ENCODE peak calls at places on chromosomes 4 and X, in ten cellular contexts. One of them, this sample, is unnamed.

GRCh38 chr4:43682551-43682950 is 766.1 kb downstream of the KCTD8 start:
- DNase-seq in CD8-positive, alpha-beta memory T cell: no peak
- DNase-seq in activated T-helper 1 cell treated with Interleukin-2 at 50 U/mL for 16 hours: no peak
- DNase-seq in HT1080: peak; percentile 66
- DNase-seq in MV-4-11: no peak
- DNase-seq in M059J: peak; percentile 4
- DNase-seq in NCI-H1092 treated with DMSO at 0.1 percent for 48 hours: no peak
- DNase-seq in iris pigment epithelial cell: no peak
- DNase-seq in H7: no peak
- DNase-seq in foreskin fibroblast: no peak
- DNase-seq in this sample: peak; percentile 21

GRCh38 chr4:77921701-77922100 is 59.1 kb downstream of the MRPL1 start:
- DNase-seq in CD8-positive, alpha-beta memory T cell: no peak
- DNase-seq in activated T-helper 1 cell treated with Interleukin-2 at 50 U/mL for 16 hours: no peak
- DNase-seq in HT1080: peak; percentile 95
- DNase-seq in MV-4-11: peak; percentile 45
- DNase-seq in M059J: peak; percentile 84
- DNase-seq in NCI-H1092 treated with DMSO at 0.1 percent for 48 hours: no peak
- DNase-seq in iris pigment epithelial cell: peak; percentile 91
- DNase-seq in H7: no peak
- DNase-seq in foreskin fibroblast: peak; percentile 93
- DNase-seq in this sample: peak; percentile 64

GRCh38 chr4:142845293-142846070 is 619 bp downstream of the INPP4B start:
- DNase-seq in CD8-positive, alpha-beta memory T cell: peak; percentile 8
- DNase-seq in activated T-helper 1 cell treated with Interleukin-2 at 50 U/mL for 16 hours: no peak
- DNase-seq in HT1080: no peak
- DNase-seq in MV-4-11: no peak
- DNase-seq in M059J: peak; percentile 27
- DNase-seq in NCI-H1092 treated with DMSO at 0.1 percent for 48 hours: no peak
- DNase-seq in iris pigment epithelial cell: peak; percentile 8
- DNase-seq in H7: peak; percentile 37
- DNase-seq in foreskin fibroblast: peak; percentile 47
- DNase-seq in this sample: peak; percentile 26

GRCh38 chrX:73577368-73577767 is 14.4 kb downstream of the CHIC1 start:
- DNase-seq in CD8-positive, alpha-beta memory T cell: no peak
- DNase-seq in activated T-helper 1 cell treated with Interleukin-2 at 50 U/mL for 16 hours: no peak
- DNase-seq in HT1080: peak; percentile 79
- DNase-seq in MV-4-11: no peak
- DNase-seq in M059J: peak; percentile 99
- DNase-seq in NCI-H1092 treated with DMSO at 0.1 percent for 48 hours: no peak
- DNase-seq in iris pigment epithelial cell: peak; percentile 80
- DNase-seq in H7: no peak
- DNase-seq in foreskin fibroblast: peak; percentile 78
- DNase-seq in this sample: no peak

GRCh38 chr4:1348014-1348513 is 1.1 kb downstream of the UVSSA start:
- DNase-seq in CD8-positive, alpha-beta memory T cell: no peak
- DNase-seq in activated T-helper 1 cell treated with Interleukin-2 at 50 U/mL for 16 hours: no peak
- DNase-seq in HT1080: no peak
- DNase-seq in MV-4-11: no peak
- DNase-seq in M059J: no peak
- DNase-seq in NCI-H1092 treated with DMSO at 0.1 percent for 48 hours: no peak
- DNase-seq in iris pigment epithelial cell: no peak
- DNase-seq in H7: no peak
- DNase-seq in foreskin fibroblast: no peak
- DNase-seq in this sample: no peak

GRCh38 chr4:148634476-148634875 is 192.3 kb upstream of the NR3C2 start:
- DNase-seq in CD8-positive, alpha-beta memory T cell: no peak
- DNase-seq in activated T-helper 1 cell treated with Interleukin-2 at 50 U/mL for 16 hours: no peak
- DNase-seq in HT1080: peak; percentile 64
- DNase-seq in MV-4-11: no peak
- DNase-seq in M059J: peak; percentile 35
- DNase-seq in NCI-H1092 treated with DMSO at 0.1 percent for 48 hours: no peak
- DNase-seq in iris pigment epithelial cell: peak; percentile 11
- DNase-seq in H7: no peak
- DNase-seq in foreskin fibroblast: no peak
- DNase-seq in this sample: no peak

GRCh38 chr4:63505714-63506460 is 903.4 kb downstream of the TECRL start:
- DNase-seq in CD8-positive, alpha-beta memory T cell: no peak
- DNase-seq in activated T-helper 1 cell treated with Interleukin-2 at 50 U/mL for 16 hours: no peak
- DNase-seq in HT1080: no peak
- DNase-seq in MV-4-11: peak; percentile 80
- DNase-seq in M059J: no peak
- DNase-seq in NCI-H1092 treated with DMSO at 0.1 percent for 48 hours: no peak
- DNase-seq in iris pigment epithelial cell: no peak
- DNase-seq in H7: no peak
- DNase-seq in foreskin fibroblast: no peak
- DNase-seq in this sample: no peak

GRCh38 chrX:372856-373640 is 13.7 kb downstream of the PPP2R3B start:
- DNase-seq in CD8-positive, alpha-beta memory T cell: no peak
- DNase-seq in activated T-helper 1 cell treated with Interleukin-2 at 50 U/mL for 16 hours: no peak
- DNase-seq in HT1080: no peak
- DNase-seq in MV-4-11: no peak
- DNase-seq in M059J: no peak
- DNase-seq in NCI-H1092 treated with DMSO at 0.1 percent for 48 hours: no peak
- DNase-seq in iris pigment epithelial cell: peak; percentile 59
- DNase-seq in H7: peak; percentile 76
- DNase-seq in foreskin fibroblast: peak; percentile 48
- DNase-seq in this sample: no peak

GRCh38 chrX:275967-276587 is 5.1 kb upstream of the PLCXD1 start:
- DNase-seq in CD8-positive, alpha-beta memory T cell: peak; percentile 33
- DNase-seq in activated T-helper 1 cell treated with Interleukin-2 at 50 U/mL for 16 hours: no peak
- DNase-seq in HT1080: no peak
- DNase-seq in MV-4-11: no peak
- DNase-seq in M059J: peak; percentile 70
- DNase-seq in NCI-H1092 treated with DMSO at 0.1 percent for 48 hours: no peak
- DNase-seq in iris pigment epithelial cell: no peak
- DNase-seq in H7: peak; percentile 94
- DNase-seq in foreskin fibroblast: peak; percentile 76
- DNase-seq in this sample: peak; percentile 97

GRCh38 chr4:1512081-1512737 is 106.0 kb upstream of the NKX1-1 start:
- DNase-seq in CD8-positive, alpha-beta memory T cell: no peak
- DNase-seq in activated T-helper 1 cell treated with Interleukin-2 at 50 U/mL for 16 hours: no peak
- DNase-seq in HT1080: no peak
- DNase-seq in MV-4-11: no peak
- DNase-seq in M059J: no peak
- DNase-seq in NCI-H1092 treated with DMSO at 0.1 percent for 48 hours: no peak
- DNase-seq in iris pigment epithelial cell: no peak
- DNase-seq in H7: no peak
- DNase-seq in foreskin fibroblast: no peak
- DNase-seq in this sample: no peak

GRCh38 chrX:106401965-106402559 is 209.7 kb upstream of the RADX start:
- DNase-seq in CD8-positive, alpha-beta memory T cell: no peak
- DNase-seq in activated T-helper 1 cell treated with Interleukin-2 at 50 U/mL for 16 hours: no peak
- DNase-seq in HT1080: no peak
- DNase-seq in MV-4-11: no peak
- DNase-seq in M059J: no peak
- DNase-seq in NCI-H1092 treated with DMSO at 0.1 percent for 48 hours: no peak
- DNase-seq in iris pigment epithelial cell: no peak
- DNase-seq in H7: no peak
- DNase-seq in foreskin fibroblast: no peak
- DNase-seq in this sample: no peak

GRCh38 chr4:165944900-165945299 is 71.9 kb downstream of the TLL1 start:
- DNase-seq in CD8-positive, alpha-beta memory T cell: no peak
- DNase-seq in activated T-helper 1 cell treated with Interleukin-2 at 50 U/mL for 16 hours: no peak
- DNase-seq in HT1080: no peak
- DNase-seq in MV-4-11: no peak
- DNase-seq in M059J: no peak
- DNase-seq in NCI-H1092 treated with DMSO at 0.1 percent for 48 hours: no peak
- DNase-seq in iris pigment epithelial cell: no peak
- DNase-seq in H7: no peak
- DNase-seq in foreskin fibroblast: no peak
- DNase-seq in this sample: no peak

GRCh38 chrX:103098488-103098887 is 5.5 kb upstream of the NXF3 start:
- DNase-seq in CD8-positive, alpha-beta memory T cell: no peak
- DNase-seq in activated T-helper 1 cell treated with Interleukin-2 at 50 U/mL for 16 hours: no peak
- DNase-seq in HT1080: no peak
- DNase-seq in MV-4-11: no peak
- DNase-seq in M059J: no peak
- DNase-seq in NCI-H1092 treated with DMSO at 0.1 percent for 48 hours: no peak
- DNase-seq in iris pigment epithelial cell: no peak
- DNase-seq in H7: no peak
- DNase-seq in foreskin fibroblast: no peak
- DNase-seq in this sample: no peak

GRCh38 chr4:119136541-119136940 is 909 bp downstream of the MYOZ2 start:
- DNase-seq in CD8-positive, alpha-beta memory T cell: no peak
- DNase-seq in activated T-helper 1 cell treated with Interleukin-2 at 50 U/mL for 16 hours: no peak
- DNase-seq in HT1080: no peak
- DNase-seq in MV-4-11: peak; percentile 3
- DNase-seq in M059J: no peak
- DNase-seq in NCI-H1092 treated with DMSO at 0.1 percent for 48 hours: no peak
- DNase-seq in iris pigment epithelial cell: peak; percentile 74
- DNase-seq in H7: no peak
- DNase-seq in foreskin fibroblast: peak; percentile 65
- DNase-seq in this sample: no peak

GRCh38 chr4:95362906-95363578 is 185.7 kb downstream of the UNC5C start:
- DNase-seq in CD8-positive, alpha-beta memory T cell: no peak
- DNase-seq in activated T-helper 1 cell treated with Interleukin-2 at 50 U/mL for 16 hours: no peak
- DNase-seq in HT1080: peak; percentile 8
- DNase-seq in MV-4-11: no peak
- DNase-seq in M059J: peak; percentile 28
- DNase-seq in NCI-H1092 treated with DMSO at 0.1 percent for 48 hours: peak; percentile 11
- DNase-seq in iris pigment epithelial cell: peak; percentile 4
- DNase-seq in H7: peak; percentile 6
- DNase-seq in foreskin fibroblast: no peak
- DNase-seq in this sample: peak; percentile 4

GRCh38 chr4:96630839-96631238 is 790.9 kb downstream of the PDHA2 start:
- DNase-seq in CD8-positive, alpha-beta memory T cell: no peak
- DNase-seq in activated T-helper 1 cell treated with Interleukin-2 at 50 U/mL for 16 hours: no peak
- DNase-seq in HT1080: no peak
- DNase-seq in MV-4-11: no peak
- DNase-seq in M059J: no peak
- DNase-seq in NCI-H1092 treated with DMSO at 0.1 percent for 48 hours: no peak
- DNase-seq in iris pigment epithelial cell: no peak
- DNase-seq in H7: no peak
- DNase-seq in foreskin fibroblast: no peak
- DNase-seq in this sample: no peak

GRCh38 chr4:24840826-24841587 is 45.6 kb downstream of the SOD3 start:
- DNase-seq in CD8-positive, alpha-beta memory T cell: no peak
- DNase-seq in activated T-helper 1 cell treated with Interleukin-2 at 50 U/mL for 16 hours: no peak
- DNase-seq in HT1080: no peak
- DNase-seq in MV-4-11: no peak
- DNase-seq in M059J: no peak
- DNase-seq in NCI-H1092 treated with DMSO at 0.1 percent for 48 hours: no peak
- DNase-seq in iris pigment epithelial cell: no peak
- DNase-seq in H7: no peak
- DNase-seq in foreskin fibroblast: no peak
- DNase-seq in this sample: no peak

GRCh38 chrX:68424719-68425118 is 8.6 kb downstream of the OPHN1 start:
- DNase-seq in CD8-positive, alpha-beta memory T cell: no peak
- DNase-seq in activated T-helper 1 cell treated with Interleukin-2 at 50 U/mL for 16 hours: no peak
- DNase-seq in HT1080: no peak
- DNase-seq in MV-4-11: no peak
- DNase-seq in M059J: no peak
- DNase-seq in NCI-H1092 treated with DMSO at 0.1 percent for 48 hours: no peak
- DNase-seq in iris pigment epithelial cell: no peak
- DNase-seq in H7: no peak
- DNase-seq in foreskin fibroblast: no peak
- DNase-seq in this sample: no peak

GRCh38 chrX:40090050-40090804 is 7.5 kb downstream of the BCOR start:
- DNase-seq in CD8-positive, alpha-beta memory T cell: no peak
- DNase-seq in activated T-helper 1 cell treated with Interleukin-2 at 50 U/mL for 16 hours: no peak
- DNase-seq in HT1080: no peak
- DNase-seq in MV-4-11: no peak
- DNase-seq in M059J: no peak
- DNase-seq in NCI-H1092 treated with DMSO at 0.1 percent for 48 hours: no peak
- DNase-seq in iris pigment epithelial cell: no peak
- DNase-seq in H7: peak; percentile 81
- DNase-seq in foreskin fibroblast: peak; percentile 42
- DNase-seq in this sample: no peak

GRCh38 chrX:24190500-24191156 is 41.1 kb downstream of the ZFX start:
- DNase-seq in CD8-positive, alpha-beta memory T cell: no peak
- DNase-seq in activated T-helper 1 cell treated with Interleukin-2 at 50 U/mL for 16 hours: no peak
- DNase-seq in HT1080: no peak
- DNase-seq in MV-4-11: no peak
- DNase-seq in M059J: no peak
- DNase-seq in NCI-H1092 treated with DMSO at 0.1 percent for 48 hours: no peak
- DNase-seq in iris pigment epithelial cell: peak; percentile 77
- DNase-seq in H7: no peak
- DNase-seq in foreskin fibroblast: peak; percentile 78
- DNase-seq in this sample: no peak

GRCh38 chrX:9707306-9708015 is 58.2 kb downstream of the GPR143 start:
- DNase-seq in CD8-positive, alpha-beta memory T cell: no peak
- DNase-seq in activated T-helper 1 cell treated with Interleukin-2 at 50 U/mL for 16 hours: no peak
- DNase-seq in HT1080: no peak
- DNase-seq in MV-4-11: no peak
- DNase-seq in M059J: no peak
- DNase-seq in NCI-H1092 treated with DMSO at 0.1 percent for 48 hours: no peak
- DNase-seq in iris pigment epithelial cell: no peak
- DNase-seq in H7: peak; percentile 44
- DNase-seq in foreskin fibroblast: peak; percentile 16
- DNase-seq in this sample: no peak

GRCh38 chrX:10922841-10923240 is 188.3 kb upstream of the HCCS start:
- DNase-seq in CD8-positive, alpha-beta memory T cell: no peak
- DNase-seq in activated T-helper 1 cell treated with Interleukin-2 at 50 U/mL for 16 hours: no peak
- DNase-seq in HT1080: no peak
- DNase-seq in MV-4-11: no peak
- DNase-seq in M059J: no peak
- DNase-seq in NCI-H1092 treated with DMSO at 0.1 percent for 48 hours: no peak
- DNase-seq in iris pigment epithelial cell: no peak
- DNase-seq in H7: no peak
- DNase-seq in foreskin fibroblast: no peak
- DNase-seq in this sample: no peak

GRCh38 chrX:13398073-13398823 is 78.4 kb upstream of the ATXN3L start:
- DNase-seq in CD8-positive, alpha-beta memory T cell: no peak
- DNase-seq in activated T-helper 1 cell treated with Interleukin-2 at 50 U/mL for 16 hours: no peak
- DNase-seq in HT1080: peak; percentile 99
- DNase-seq in MV-4-11: no peak
- DNase-seq in M059J: peak; percentile 99
- DNase-seq in NCI-H1092 treated with DMSO at 0.1 percent for 48 hours: no peak
- DNase-seq in iris pigment epithelial cell: peak; percentile 99
- DNase-seq in H7: no peak
- DNase-seq in foreskin fibroblast: peak; percentile 96
- DNase-seq in this sample: no peak

GRCh38 chr4:104393649-104394048 is 101.0 kb downstream of the CXXC4 start:
- DNase-seq in CD8-positive, alpha-beta memory T cell: no peak
- DNase-seq in activated T-helper 1 cell treated with Interleukin-2 at 50 U/mL for 16 hours: no peak
- DNase-seq in HT1080: no peak
- DNase-seq in MV-4-11: no peak
- DNase-seq in M059J: no peak
- DNase-seq in NCI-H1092 treated with DMSO at 0.1 percent for 48 hours: no peak
- DNase-seq in iris pigment epithelial cell: no peak
- DNase-seq in H7: no peak
- DNase-seq in foreskin fibroblast: no peak
- DNase-seq in this sample: no peak

GRCh38 chr4:111499291-111499690 is 646.0 kb upstream of the FAM241A start:
- DNase-seq in CD8-positive, alpha-beta memory T cell: no peak
- DNase-seq in activated T-helper 1 cell treated with Interleukin-2 at 50 U/mL for 16 hours: no peak
- DNase-seq in HT1080: no peak
- DNase-seq in MV-4-11: no peak
- DNase-seq in M059J: no peak
- DNase-seq in NCI-H1092 treated with DMSO at 0.1 percent for 48 hours: no peak
- DNase-seq in iris pigment epithelial cell: no peak
- DNase-seq in H7: no peak
- DNase-seq in foreskin fibroblast: no peak
- DNase-seq in this sample: no peak

GRCh38 chr4:174423257-174423944 is 98.9 kb downstream of the HPGD start:
- DNase-seq in CD8-positive, alpha-beta memory T cell: peak; percentile 7
- DNase-seq in activated T-helper 1 cell treated with Interleukin-2 at 50 U/mL for 16 hours: no peak
- DNase-seq in HT1080: peak; percentile 90
- DNase-seq in MV-4-11: no peak
- DNase-seq in M059J: peak; percentile 85
- DNase-seq in NCI-H1092 treated with DMSO at 0.1 percent for 48 hours: no peak
- DNase-seq in iris pigment epithelial cell: peak; percentile 81
- DNase-seq in H7: no peak
- DNase-seq in foreskin fibroblast: peak; percentile 45
- DNase-seq in this sample: peak; percentile 60

GRCh38 chr4:141654098-141654497 is 17.7 kb downstream of the IL15 start:
- DNase-seq in CD8-positive, alpha-beta memory T cell: no peak
- DNase-seq in activated T-helper 1 cell treated with Interleukin-2 at 50 U/mL for 16 hours: no peak
- DNase-seq in HT1080: peak; percentile 75
- DNase-seq in MV-4-11: no peak
- DNase-seq in M059J: peak; percentile 53
- DNase-seq in NCI-H1092 treated with DMSO at 0.1 percent for 48 hours: no peak
- DNase-seq in iris pigment epithelial cell: no peak
- DNase-seq in H7: peak; percentile 41
- DNase-seq in foreskin fibroblast: peak; percentile 41
- DNase-seq in this sample: peak; percentile 9

GRCh38 chr4:106809083-106809482 is 227.0 kb downstream of the DKK2 start:
- DNase-seq in CD8-positive, alpha-beta memory T cell: no peak
- DNase-seq in activated T-helper 1 cell treated with Interleukin-2 at 50 U/mL for 16 hours: no peak
- DNase-seq in HT1080: peak; percentile 42
- DNase-seq in MV-4-11: peak; percentile 59
- DNase-seq in M059J: peak; percentile 63
- DNase-seq in NCI-H1092 treated with DMSO at 0.1 percent for 48 hours: no peak
- DNase-seq in iris pigment epithelial cell: peak; percentile 75
- DNase-seq in H7: no peak
- DNase-seq in foreskin fibroblast: peak; percentile 68
- DNase-seq in this sample: peak; percentile 64

This sample was measured in KBM-7.